ENCODE peak calls at places on chromosomes 11 and 22, in five cellular contexts. J is GM23338, B is PC-3, F is SK-N-SH, O is neural progenitor cell. R is an unnamed sample.

GRCh38 chr11:86245369-86246292 is 1.1 kb downstream of the EED start:
- DNase-seq in F (peak), B (no peak), O (peak), J (peak), R (no peak)

GRCh38 chr11:61542661-61543060 is 34.1 kb downstream of the LRRC10B start:
- DNase-seq in O (no peak), B (no peak), J (no peak), F (peak), R (no peak)

GRCh38 chr11:28760676-28761390 is 652.6 kb downstream of the METTL15 start:
- DNase-seq in J (no peak), B (peak), O (no peak), F (no peak), R (no peak)

GRCh38 chr11:114617157-114618124 is 21.9 kb upstream of the NXPE4 start:
- DNase-seq in J (no peak), O (no peak), F (no peak), B (no peak), R (no peak)

GRCh38 chr11:31818874-31819331 is 7.8 kb upstream of the PAX6 start:
- DNase-seq in O (peak), F (peak), J (peak), B (no peak), R (no peak)

GRCh38 chr11:34192481-34193401 is 87.3 kb downstream of the NAT10 start:
- DNase-seq in F (peak), O (peak), B (peak), J (no peak), R (no peak)

GRCh38 chr11:1446623-1447022 is 40.0 kb downstream of the MOB2 start:
- DNase-seq in F (no peak), B (no peak), J (no peak), O (no peak), R (no peak)

GRCh38 chr11:134146598-134146997 is 77.2 kb downstream of the NCAPD3 start:
- DNase-seq in B (no peak), J (no peak), F (no peak), O (no peak), R (no peak)

GRCh38 chr22:47053865-47054185 is 291.4 kb downstream of the TBC1D22A start:
- DNase-seq in O (no peak), F (no peak), J (no peak), B (peak), R (no peak)

GRCh38 chr11:34033399-34033798 is 18.1 kb upstream of the CAPRIN1 start:
- DNase-seq in O (no peak), J (no peak), B (no peak), F (no peak), R (no peak)

GRCh38 chr11:121152764-121153163 is 51.7 kb downstream of the TECTA start:
- DNase-seq in J (no peak), F (no peak), B (no peak), O (no peak), R (no peak)

GRCh38 chr11:97332271-97332670 is 942.5 kb downstream of the JRKL start:
- DNase-seq in B (no peak), F (no peak), O (peak), J (no peak), R (no peak)

GRCh38 chr11:101612481-101612880 is 28.7 kb upstream of the TRPC6 start:
- DNase-seq in B (no peak), F (no peak), J (no peak), O (no peak), R (peak)

GRCh38 chr11:97460091-97460490 is 1070.3 kb downstream of the JRKL start:
- DNase-seq in O (no peak), J (no peak), B (no peak), F (peak), R (no peak)

GRCh38 chr11:17988465-17988864 is 24.4 kb downstream of the SERGEF start:
- DNase-seq in O (no peak), F (no peak), B (no peak), J (no peak), R (no peak)

GRCh38 chr11:17805873-17806272 is 71.3 kb downstream of the KCNC1 start:
- DNase-seq in F (no peak), B (no peak), J (no peak), O (no peak), R (no peak)

GRCh38 chr22:45251828-45252227 is 11.1 kb upstream of the KIAA0930 start:
- DNase-seq in F (no peak), J (no peak), O (no peak), B (no peak), R (no peak)

GRCh38 chr11:3120071-3120792 is 44.9 kb downstream of the OSBPL5 start:
- DNase-seq in B (no peak), J (no peak), O (no peak), F (peak), R (no peak)

GRCh38 chr11:721913-722811 is 16.1 kb downstream of the EPS8L2 start:
- DNase-seq in F (peak), J (peak), O (no peak), B (no peak), R (peak)

GRCh38 chr11:43503417-43503816 is 144.7 kb downstream of the TTC17 start:
- DNase-seq in F (no peak), O (no peak), J (peak), B (peak), R (peak)

GRCh38 chr11:68020575-68020974 is 9.9 kb upstream of the NDUFS8 start:
- DNase-seq in B (peak), O (peak), J (peak), F (peak), R (no peak)

GRCh38 chr11:117332843-117333242 is 5.2 kb downstream of the CEP164 start:
- DNase-seq in B (no peak), F (no peak), J (no peak), O (no peak), R (no peak)

GRCh38 chr11:76392889-76393288 is 11.8 kb downstream of the GVQW3 start:
- DNase-seq in J (no peak), O (no peak), B (no peak), F (no peak), R (no peak)

GRCh38 chr11:125370561-125371389 is 125.3 kb downstream of the FEZ1 start:
- DNase-seq in B (no peak), J (peak), F (peak), O (peak), R (no peak)

GRCh38 chr11:69287968-69288882 is 5.7 kb upstream of the MYEOV start:
- DNase-seq in O (no peak), F (no peak), J (no peak), B (no peak), R (peak)

GRCh38 chr11:77046060-77046501 is 11.9 kb downstream of the B3GNT6 start:
- DNase-seq in J (peak), F (peak), B (peak), O (peak), R (peak)

GRCh38 chr11:70661763-70662501 is 263.6 kb downstream of the CTTN start:
- DNase-seq in J (peak), O (peak), F (peak), B (no peak), R (no peak)

GRCh38 chr11:70660059-70660888 is 261.9 kb downstream of the CTTN start:
- DNase-seq in B (no peak), O (no peak), J (no peak), F (no peak), R (no peak)

GRCh38 chr11:70663815-70664214 is 265.5 kb downstream of the CTTN start:
- DNase-seq in F (peak), O (no peak), J (no peak), B (no peak), R (no peak)

GRCh38 chr11:70660889-70661197 is 262.5 kb downstream of the CTTN start:
- DNase-seq in J (no peak), F (no peak), B (no peak), O (no peak), R (no peak)

DNA sequence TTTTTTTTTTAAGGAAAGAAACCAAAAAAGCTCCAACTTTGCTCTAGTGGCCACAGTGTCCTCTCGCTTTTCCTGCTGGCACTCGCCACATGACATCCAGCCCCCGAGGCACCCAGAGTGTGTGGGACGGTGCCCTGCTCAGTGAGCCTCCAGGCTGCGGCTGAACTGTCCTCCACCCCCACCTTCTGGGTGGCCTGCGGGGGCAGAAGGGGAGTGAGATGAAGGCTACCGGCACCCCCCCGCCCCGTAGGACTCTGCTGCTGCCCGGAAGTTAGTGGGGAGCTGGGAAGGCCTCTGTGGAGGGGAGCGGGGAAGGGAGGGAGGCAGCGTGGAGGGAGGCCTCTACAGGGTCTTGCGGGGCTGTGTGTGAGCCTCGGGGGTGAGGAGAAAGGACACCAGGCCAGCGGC is 264.4 kb downstream of the CTTN start:
- DNase-seq in J (peak), O (no peak), B (no peak), F (peak), R (no peak)
- TF ChIP-seq EZH2phosphoT487 in J (no peak), O (no peak), B (no peak), F (no peak), R (no peak)

DNA sequence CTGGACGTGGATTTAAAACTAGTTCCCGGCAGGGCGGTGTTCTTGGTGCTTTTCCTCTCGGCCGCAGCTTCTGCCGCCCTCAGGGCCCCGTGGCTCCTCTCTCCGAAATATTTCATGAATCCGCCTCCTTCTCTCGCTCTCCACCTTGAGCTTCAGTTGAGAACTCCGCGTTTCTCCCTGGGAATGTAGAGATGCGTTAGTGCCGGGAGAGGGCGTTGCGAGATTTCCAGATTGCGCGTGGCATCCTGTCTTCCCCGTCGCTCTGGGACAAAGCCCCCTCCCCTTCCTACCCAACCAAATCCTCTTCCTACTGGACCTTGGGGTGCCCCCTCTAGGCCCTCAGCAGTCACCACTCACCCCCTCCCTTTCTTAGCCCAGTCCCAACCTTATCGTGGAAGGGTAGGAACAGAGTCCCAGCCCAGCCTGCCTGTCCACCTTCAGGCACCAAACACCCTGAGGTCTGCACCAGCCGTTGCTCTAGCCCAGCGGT is 15.5 kb upstream of the RAC2 start:
- DNase-seq in F (peak), O (peak), B (peak), J (peak), R (no peak)
- TF ChIP-seq EZH2phosphoT487 in F (no peak), O (no peak), B (no peak), J (no peak), R (no peak)

GRCh38 chr22:37616205-37617083 is 7.8 kb downstream of the GGA1 start:
- DNase-seq in J (no peak), B (no peak), O (no peak), F (no peak), R (no peak)
- TF ChIP-seq EZH2phosphoT487 in J (no peak), B (no peak), O (no peak), F (no peak), R (no peak)

DNA sequence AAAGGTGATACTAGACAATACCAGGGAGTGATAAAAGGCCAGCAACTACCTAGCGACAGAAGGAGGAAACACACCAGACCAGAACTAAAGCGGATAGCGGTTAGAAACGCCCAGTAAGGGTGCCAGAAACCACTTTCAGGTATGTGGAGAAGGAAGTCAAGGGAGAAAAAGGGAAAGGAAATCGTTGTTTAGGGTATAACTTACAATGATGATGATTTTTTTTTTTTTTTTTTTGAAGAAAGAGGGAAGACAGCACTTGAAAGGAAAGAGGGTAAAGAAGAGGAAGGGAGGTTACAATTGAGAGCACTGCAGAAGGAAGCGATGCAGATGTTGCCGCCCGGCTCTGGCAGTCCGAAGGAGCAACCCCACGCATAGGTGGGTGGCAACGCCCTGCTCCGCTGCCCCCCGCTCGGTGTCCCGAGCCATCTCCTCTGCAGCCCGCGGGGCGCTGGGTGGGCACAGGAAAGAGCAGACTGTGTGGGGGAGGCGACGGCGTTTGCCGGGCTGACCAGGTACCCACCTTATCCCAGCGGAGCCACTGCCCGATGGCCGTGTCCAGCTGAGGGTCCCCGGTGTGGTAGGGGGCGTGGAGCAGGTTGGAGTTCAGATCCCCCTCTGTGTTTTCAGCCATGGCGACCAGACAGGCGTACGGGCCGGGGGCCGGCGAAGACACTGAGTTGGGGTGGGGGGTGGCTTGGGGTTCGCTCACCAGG is 546 bp downstream of the PGM2L1 start:
- DNase-seq in F (peak), J (peak), O (peak), B (peak), R (peak)
- TF ChIP-seq EZH2phosphoT487 in F (no peak), J (no peak), O (no peak), B (no peak), R (no peak)

R was measured in MM.1S.